ENCODE peak calls at places on chromosome 18, in seven cellular contexts. One of them, this sample, is unnamed.

GRCh38 chr18:48238206-48238605 is 171.0 kb downstream of the ZBTB7C start:
- DNase-seq in ELF-1: no peak
- DNase-seq in activated CD4-positive, alpha-beta T cell treated with anti-CD3 and anti-CD28 coated beads for 4 hours: no peak
- DNase-seq in MV-4-11: no peak
- DNase-seq in HCT116: no peak
- DNase-seq in foreskin keratinocyte: no peak
- DNase-seq in NCI-H774: no peak
- DNase-seq in this sample: no peak

GRCh38 chr18:22503803-22504202 is 86.1 kb upstream of the CTAGE1 start:
- DNase-seq in MV-4-11: no peak
- DNase-seq in HCT116: no peak
- DNase-seq in foreskin keratinocyte: no peak
- DNase-seq in activated CD4-positive, alpha-beta T cell treated with anti-CD3 and anti-CD28 coated beads for 4 hours: no peak
- DNase-seq in NCI-H774: no peak
- DNase-seq in ELF-1: no peak
- DNase-seq in this sample: no peak

GRCh38 chr18:460302-460701 is 40.2 kb downstream of the COLEC12 start:
- DNase-seq in NCI-H774: no peak
- DNase-seq in HCT116: no peak
- DNase-seq in ELF-1: no peak
- DNase-seq in MV-4-11: no peak
- DNase-seq in foreskin keratinocyte: no peak
- DNase-seq in activated CD4-positive, alpha-beta T cell treated with anti-CD3 and anti-CD28 coated beads for 4 hours: no peak
- DNase-seq in this sample: no peak

GRCh38 chr18:72859088-72859487 is 8.7 kb downstream of the NETO1 start:
- DNase-seq in MV-4-11: no peak
- DNase-seq in foreskin keratinocyte: no peak
- DNase-seq in HCT116: no peak
- DNase-seq in NCI-H774: no peak
- DNase-seq in ELF-1: no peak
- DNase-seq in activated CD4-positive, alpha-beta T cell treated with anti-CD3 and anti-CD28 coated beads for 4 hours: no peak
- DNase-seq in this sample: no peak

GRCh38 chr18:43396266-43396665 is 119.0 kb upstream of the SYT4 start:
- DNase-seq in HCT116: no peak
- DNase-seq in MV-4-11: no peak
- DNase-seq in foreskin keratinocyte: no peak
- DNase-seq in activated CD4-positive, alpha-beta T cell treated with anti-CD3 and anti-CD28 coated beads for 4 hours: no peak
- DNase-seq in ELF-1: no peak
- DNase-seq in NCI-H774: no peak
- DNase-seq in this sample: no peak

GRCh38 chr18:323253-323622 is 55.4 kb upstream of the THOC1 start:
- DNase-seq in NCI-H774: no peak
- DNase-seq in HCT116: no peak
- DNase-seq in activated CD4-positive, alpha-beta T cell treated with anti-CD3 and anti-CD28 coated beads for 4 hours: no peak
- DNase-seq in MV-4-11: peak; percentile 25
- DNase-seq in foreskin keratinocyte: no peak
- DNase-seq in ELF-1: no peak
- DNase-seq in this sample: no peak

GRCh38 chr18:79518028-79518682 is 122.4 kb downstream of the NFATC1 start:
- DNase-seq in ELF-1: no peak
- DNase-seq in activated CD4-positive, alpha-beta T cell treated with anti-CD3 and anti-CD28 coated beads for 4 hours: no peak
- DNase-seq in NCI-H774: no peak
- DNase-seq in MV-4-11: no peak
- DNase-seq in foreskin keratinocyte: no peak
- DNase-seq in HCT116: no peak
- DNase-seq in this sample: no peak

GRCh38 chr18:8947576-8947975 is 154.9 kb upstream of the NDUFV2 start:
- DNase-seq in ELF-1: peak; percentile 43
- DNase-seq in foreskin keratinocyte: no peak
- DNase-seq in MV-4-11: no peak
- DNase-seq in HCT116: no peak
- DNase-seq in activated CD4-positive, alpha-beta T cell treated with anti-CD3 and anti-CD28 coated beads for 4 hours: no peak
- DNase-seq in NCI-H774: no peak
- DNase-seq in this sample: no peak

GRCh38 chr18:3508576-3509559 is 58.9 kb downstream of the TGIF1 start:
- DNase-seq in ELF-1: peak; percentile 22
- DNase-seq in foreskin keratinocyte: peak; percentile 55
- DNase-seq in MV-4-11: peak; percentile 27
- DNase-seq in activated CD4-positive, alpha-beta T cell treated with anti-CD3 and anti-CD28 coated beads for 4 hours: no peak
- DNase-seq in NCI-H774: no peak
- DNase-seq in HCT116: no peak
- DNase-seq in this sample: no peak

GRCh38 chr18:63090334-63090733 is 229.2 kb downstream of the BCL2 start:
- DNase-seq in HCT116: no peak
- DNase-seq in activated CD4-positive, alpha-beta T cell treated with anti-CD3 and anti-CD28 coated beads for 4 hours: no peak
- DNase-seq in ELF-1: peak; percentile 40
- DNase-seq in foreskin keratinocyte: peak; percentile 22
- DNase-seq in MV-4-11: peak; percentile 71
- DNase-seq in NCI-H774: no peak
- DNase-seq in this sample: no peak